ENCODE peak calls at places on chromosomes 5 and 9, in nine cellular contexts. V, P, E, S, H, O, Q, Y and K are unnamed samples.
A peak's percentile ranks its signal among the peaks of the same experiment; 100 is the strongest.

GRCh38 chr5:83443539-83443938 is 28.0 kb upstream of the VCAN start:
- DNase-seq in Q (no peak), P (no peak), S (no peak), E (no peak), H (no peak), V (no peak), Y (no peak), O (no peak), K (no peak)

GRCh38 chr5:14160116-14160515 is 17.0 kb downstream of the TRIO start:
- DNase-seq in V (no peak), O (no peak), H (no peak), S (no peak), Y (no peak), E (no peak), Q (no peak), P (no peak), K (no peak)

GRCh38 chr9:37784291-37784639 is 599 bp downstream of the EXOSC3 start:
- DNase-seq in V (peak; percentile 12), P (peak; percentile 20), E (no peak), Y (no peak), Q (no peak), O (no peak), S (no peak), H (no peak), K (no peak)

GRCh38 chr5:88667187-88668141 is 215.5 kb downstream of the MEF2C start:
- DNase-seq in S (peak; percentile 77), O (peak; percentile 74), H (no peak), Y (no peak), P (no peak), V (no peak), Q (no peak), E (peak; percentile 16), K (no peak)

GRCh38 chr9:698937-699336 is 142.6 kb upstream of the DMRT1 start:
- DNase-seq in O (no peak), P (no peak), H (no peak), S (no peak), Q (no peak), V (no peak), Y (no peak), E (no peak), K (no peak)

GRCh38 chr9:90107021-90107771 is 502.4 kb downstream of the GADD45G start:
- DNase-seq in S (no peak), P (peak; percentile 52), E (no peak), V (peak; percentile 27), H (peak; percentile 36), Y (no peak), O (no peak), Q (no peak), K (no peak)

GRCh38 chr5:150641826-150642566 is 1.5 kb downstream of the SYNPO start:
- DNase-seq in O (no peak), H (no peak), Y (no peak), S (no peak), E (no peak), P (no peak), Q (no peak), V (no peak), K (no peak)

GRCh38 chr5:9820696-9821449 is 190.7 kb upstream of the TAS2R1 start:
- DNase-seq in E (no peak), S (no peak), P (no peak), Q (peak; percentile 40), O (no peak), V (no peak), Y (no peak), H (no peak), K (no peak)

GRCh38 chr5:35183243-35183955 is 46.9 kb downstream of the PRLR start:
- DNase-seq in P (peak; percentile 11), S (peak; percentile 74), Y (no peak), O (peak; percentile 55), Q (no peak), V (peak; percentile 6), H (peak; percentile 56), E (peak; percentile 20), K (no peak)

GRCh38 chr9:92561374-92562329 is 25.9 kb upstream of the ECM2 start:
- DNase-seq in S (no peak), H (no peak), Y (no peak), Q (no peak), V (no peak), O (no peak), P (peak; percentile 55), E (no peak), K (no peak)

GRCh38 chr9:123860603-123861002 is 69.3 kb downstream of the DENND1A start:
- DNase-seq in O (no peak), Y (no peak), H (no peak), V (no peak), S (no peak), E (no peak), Q (no peak), P (no peak), K (no peak)

GRCh38 chr5:14356305-14356704 is 213.2 kb downstream of the TRIO start:
- DNase-seq in P (no peak), V (no peak), H (no peak), S (no peak), E (no peak), Y (no peak), O (no peak), Q (no peak), K (no peak)

GRCh38 chr5:137828664-137829063 is 39.0 kb upstream of the MYOT start:
- DNase-seq in E (no peak), Y (no peak), S (no peak), V (no peak), Q (no peak), O (no peak), H (no peak), P (no peak), K (no peak)

GRCh38 chr5:137833463-137833862 is 34.2 kb upstream of the MYOT start:
- DNase-seq in P (peak; percentile 88), H (no peak), O (no peak), V (peak; percentile 63), S (no peak), Q (peak; percentile 53), E (no peak), Y (no peak), K (no peak)

GRCh38 chr5:137834498-137834897 is 33.2 kb upstream of the MYOT start:
- DNase-seq in Q (no peak), E (no peak), H (no peak), S (no peak), P (no peak), V (no peak), O (no peak), Y (no peak), K (no peak)

GRCh38 chr5:137832416-137832815 is 35.2 kb upstream of the MYOT start:
- DNase-seq in Q (no peak), S (no peak), Y (no peak), H (no peak), O (no peak), P (no peak), V (no peak), E (no peak), K (no peak)

GRCh38 chr5:137831526-137831925 is 36.1 kb upstream of the MYOT start:
- DNase-seq in P (no peak), Y (no peak), H (no peak), S (no peak), V (no peak), E (no peak), O (no peak), Q (no peak), K (no peak)
- TF ChIP-seq CTCF in P (no peak), Y (no peak), H (no peak), S (no peak), V (no peak), E (no peak), O (peak; percentile 37), Q (no peak), K (no peak)

GRCh38 chr5:175821790-175822211 is 49.6 kb upstream of the CPLX2 start:
- DNase-seq in Q (no peak), Y (no peak), S (no peak), E (no peak), O (no peak), V (peak; percentile 74), P (peak; percentile 41), H (no peak), K (no peak)
- TF ChIP-seq CTCF in Q (no peak), Y (no peak), S (no peak), E (no peak), O (no peak), V (no peak), P (no peak), H (no peak), K (no peak)

DNA sequence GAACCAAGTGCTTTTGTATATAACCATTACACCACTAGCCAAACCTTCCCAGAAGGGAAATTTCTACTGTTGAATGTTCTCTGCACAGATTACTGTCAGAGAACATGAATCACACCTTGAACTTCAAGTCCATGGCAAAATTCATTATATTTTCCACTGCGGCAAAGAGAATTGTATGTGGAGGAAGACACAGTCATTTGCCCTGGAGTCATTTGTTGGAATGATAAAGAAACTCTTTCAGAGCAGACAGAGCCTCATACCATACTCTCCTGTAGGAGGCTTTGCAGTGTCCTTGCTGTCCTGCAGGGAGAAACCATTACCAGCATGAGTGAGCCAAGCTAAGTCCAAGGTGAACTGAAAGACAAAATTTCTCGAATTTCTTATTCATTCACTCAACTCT is 369.0 kb downstream of the ARHGEF28 start:
- DNase-seq in E (no peak), V (no peak), Y (no peak), H (no peak), O (no peak), S (no peak), P (peak; percentile 97), Q (no peak), K (no peak)
- TF ChIP-seq CTCF in E (no peak), V (no peak), Y (no peak), H (no peak), O (no peak), S (peak; percentile 30), P (peak; percentile 54), Q (no peak), K (peak; percentile 6)

GRCh38 chr9:14433841-14434511 is 120.0 kb upstream of the NFIB start:
- DNase-seq in H (no peak), V (peak; percentile 15), O (no peak), E (no peak), S (no peak), Q (no peak), P (peak; percentile 62), Y (no peak), K (no peak)
- TF ChIP-seq CTCF in H (no peak), V (peak; percentile 62), O (no peak), E (no peak), S (peak; percentile 34), Q (peak; percentile 27), P (no peak), Y (no peak), K (peak; percentile 64)

DNA sequence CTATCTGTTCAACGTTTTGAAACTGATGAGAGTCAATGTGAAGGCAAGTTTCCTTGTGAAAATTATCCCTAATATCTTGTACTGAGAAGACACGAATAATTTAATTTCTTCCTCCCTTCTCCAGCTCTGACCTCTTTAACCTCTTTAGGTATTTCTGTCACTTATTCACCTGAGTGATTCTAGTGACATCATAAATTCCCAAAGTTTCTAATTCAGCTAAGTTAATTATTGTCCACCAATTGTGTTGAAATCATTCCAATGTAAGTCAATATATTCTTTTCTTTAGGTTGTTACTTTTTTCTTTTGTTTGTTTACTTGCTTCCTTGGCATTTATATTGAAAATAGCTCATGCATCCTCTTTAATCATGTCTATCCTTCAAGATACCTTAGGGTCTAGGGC is 143.8 kb downstream of the PAPPA start:
- DNase-seq in E (no peak), O (no peak), Q (no peak), P (no peak), V (no peak), H (no peak), S (no peak), Y (no peak), K (no peak)
- TF ChIP-seq CTCF in E (no peak), O (no peak), Q (no peak), P (no peak), V (no peak), H (no peak), S (no peak), Y (no peak), K (no peak)